ENCODE peak calls at places on chromosomes 16 and 17, in five cellular contexts. E is B cell, L is GM12865, W is ACHN, S is C1 segment of cervical spinal cord. K is an unnamed sample.
A peak's percentile ranks its signal among the peaks of the same experiment; 100 is the strongest.

GRCh38 chr16:84925092-84925772 is 86.1 kb downstream of the ZDHHC7 start:
- DNase-seq in E (peak; percentile 72), L (peak; percentile 57), S (no peak), W (peak; percentile 37), K (peak; percentile 58)

GRCh38 chr17:19384723-19385391 is 2.1 kb downstream of the MFAP4 start:
- DNase-seq in L (no peak), S (no peak), W (no peak), E (no peak), K (no peak)

GRCh38 chr17:41657936-41658335 is 30.7 kb upstream of the EIF1 start:
- DNase-seq in E (no peak), L (no peak), S (no peak), W (no peak), K (no peak)

GRCh38 chr16:4313563-4314531 is 2.0 kb upstream of the GLIS2 start:
- DNase-seq in E (no peak), W (peak; percentile 99), S (no peak), L (peak; percentile 66), K (no peak)

GRCh38 chr16:64132686-64133085 is 989.2 kb downstream of the CDH11 start:
- DNase-seq in E (no peak), W (no peak), S (no peak), L (no peak), K (no peak)

GRCh38 chr17:76515291-76515949 is 14.2 kb upstream of the RHBDF2 start:
- DNase-seq in S (no peak), L (peak; percentile 91), W (peak; percentile 82), E (peak; percentile 85), K (no peak)

GRCh38 chr17:12964162-12964561 is 53.7 kb downstream of the ELAC2 start:
- DNase-seq in E (no peak), W (no peak), S (no peak), L (no peak), K (no peak)

GRCh38 chr17:43363181-43363925 is 35.4 kb upstream of the ARL4D start:
- DNase-seq in L (no peak), W (no peak), S (no peak), E (no peak), K (no peak)

GRCh38 chr16:90031931-90032663 is 12.8 kb upstream of the DBNDD1 start:
- DNase-seq in E (no peak), L (no peak), W (no peak), S (no peak), K (no peak)

GRCh38 chr16:49890876-49891275 is 35.0 kb upstream of the ZNF423 start:
- DNase-seq in L (peak; percentile 44), S (no peak), W (peak; percentile 9), E (no peak), K (no peak)